ENCODE peak calls at places on chromosome 22, in four cellular contexts. M is transverse colon, L is heart left ventricle, S is endothelial cell of umbilical vein. A is an unnamed sample.

GRCh38 chr22:48081281-48081680 is 1318.8 kb downstream of the TBC1D22A start:
- DNase-seq in M (no peak), L (no peak), S (no peak), A (no peak)

GRCh38 chr22:37381489-37381888 is 45.8 kb downstream of the ELFN2 start:
- DNase-seq in M (no peak), L (no peak), S (no peak), A (no peak)

GRCh38 chr22:26474687-26475086 is 8.9 kb downstream of the HPS4 start:
- DNase-seq in M (no peak), L (no peak), S (peak), A (no peak)

GRCh38 chr22:37782340-37783168 is 25.2 kb upstream of the GCAT start:
- DNase-seq in M (no peak), L (no peak), S (peak), A (no peak)

GRCh38 chr22:35192121-35192918 is 65.0 kb upstream of the HMGXB4 start:
- DNase-seq in M (no peak), L (no peak), S (no peak), A (no peak)

GRCh38 chr22:20567993-20568417 is 60.6 kb downstream of the MED15 start:
- DNase-seq in M (no peak), L (no peak), S (no peak), A (no peak)

GRCh38 chr22:49712195-49712791 is 115.4 kb downstream of the BRD1 start:
- DNase-seq in M (no peak), L (no peak), S (no peak), A (no peak)

GRCh38 chr22:19628038-19628776 is 86.1 kb upstream of the SEPTIN5 start:
- DNase-seq in M (no peak), L (no peak), S (no peak), A (no peak)

GRCh38 chr22:21624120-21624879 is 5.5 kb downstream of the YDJC start:
- DNase-seq in M (peak), L (no peak), S (no peak), A (peak)

GRCh38 chr22:49966716-49967332 is 6.3 kb downstream of the PIM3 start:
- DNase-seq in M (peak), L (peak), S (peak), A (no peak)

GRCh38 chr22:19691721-19692341 is 22.5 kb upstream of the SEPTIN5 start:
- DNase-seq in M (no peak), L (no peak), S (peak), A (no peak)

GRCh38 chr22:50445071-50445879 is 29.6 kb downstream of the SBF1 start:
- DNase-seq in M (no peak), L (no peak), S (no peak), A (no peak)

GRCh38 chr22:26172389-26172990 is 3.2 kb downstream of the SEZ6L start:
- DNase-seq in M (peak), L (no peak), S (peak), A (no peak)

GRCh38 chr22:50252081-50253045 is 1.3 kb upstream of the HDAC10 start:
- DNase-seq in M (peak), L (peak), S (peak), A (peak)

GRCh38 chr22:49417326-49417725 is 410.3 kb downstream of the BRD1 start:
- DNase-seq in M (no peak), L (no peak), S (no peak), A (no peak)

GRCh38 chr22:49968313-49968830 is 7.8 kb downstream of the PIM3 start:
- DNase-seq in M (no peak), L (peak), S (no peak), A (no peak)

GRCh38 chr22:36052505-36052941 is 23.9 kb upstream of the RBFOX2 start:
- DNase-seq in M (no peak), L (no peak), S (no peak), A (peak)

GRCh38 chr22:20956258-20957117 is 10.6 kb upstream of the AIFM3 start:
- DNase-seq in M (peak), L (no peak), S (no peak), A (no peak)

GRCh38 chr22:49727191-49727880 is 100.3 kb downstream of the BRD1 start:
- DNase-seq in M (no peak), L (no peak), S (no peak), A (no peak)

GRCh38 chr22:20548806-20549205 is 41.4 kb downstream of the MED15 start:
- DNase-seq in M (no peak), L (no peak), S (no peak), A (no peak)

GRCh38 chr22:26428515-26429457 is at the start of gene ASPHD2:
- DNase-seq in M (peak), L (peak), S (peak), A (peak)

GRCh38 chr22:18064636-18065035 is 13.2 kb upstream of the PEX26 start:
- DNase-seq in M (no peak), L (no peak), S (no peak), A (no peak)

GRCh38 chr22:30265851-30266444 is 703 bp downstream of the OSM start:
- DNase-seq in M (peak), L (no peak), S (no peak), A (no peak)

GRCh38 chr22:34113381-34113780 is 193.1 kb upstream of the LARGE1 start:
- DNase-seq in M (no peak), L (no peak), S (no peak), A (no peak)

GRCh38 chr22:37431366-37431765 is 4.1 kb upstream of the ELFN2 start:
- DNase-seq in M (no peak), L (no peak), S (peak), A (no peak)

GRCh38 chr22:37802310-37803194 is 5.2 kb upstream of the GCAT start:
- DNase-seq in M (peak), L (peak), S (peak), A (no peak)

GRCh38 chr22:20022231-20023069 is 1.5 kb downstream of the TANGO2 start:
- DNase-seq in M (no peak), L (no peak), S (no peak), A (no peak)

GRCh38 chr22:31122532-31123291 is at the start of gene INPP5J:
- DNase-seq in M (peak), L (peak), S (no peak), A (peak)

GRCh38 chr22:50302041-50302541 is 5.4 kb downstream of the PLXNB2 start:
- DNase-seq in M (peak), L (peak), S (no peak), A (no peak)

GRCh38 chr22:17140826-17141771 is 18.0 kb downstream of the HDHD5 start:
- DNase-seq in M (no peak), L (no peak), S (no peak), A (no peak)

GRCh38 chr22:37379085-37379484 is 48.2 kb downstream of the ELFN2 start:
- DNase-seq in M (no peak), L (no peak), S (no peak), A (no peak)

GRCh38 chr22:17853066-17853465 is 78.8 kb upstream of the BID start:
- DNase-seq in M (no peak), L (peak), S (no peak), A (no peak)

GRCh38 chr22:36156515-36157419 is 3.8 kb downstream of the APOL3 start:
- DNase-seq in M (peak), L (peak), S (peak), A (peak)

DNA sequence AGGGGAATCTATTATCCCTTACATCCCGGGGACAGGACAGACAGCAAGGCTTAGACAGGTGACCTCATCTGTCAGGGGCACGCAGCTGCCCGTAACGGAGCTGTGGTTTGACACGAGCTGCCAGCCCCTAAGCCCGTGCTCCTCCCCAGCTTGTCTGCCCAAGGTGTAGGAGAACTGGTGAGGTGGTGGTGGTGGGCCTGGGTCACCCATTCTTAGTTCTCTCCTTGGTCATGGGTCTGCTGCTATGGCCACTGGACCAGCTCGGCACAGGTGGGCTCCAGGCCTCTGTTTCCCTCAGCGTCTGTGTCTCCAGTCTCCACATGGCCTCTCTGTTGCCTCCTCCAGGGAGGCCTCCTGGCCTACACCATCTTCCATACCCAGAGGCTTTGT is 5.4 kb downstream of the PARVG start:
- DNase-seq in M (no peak), L (no peak), S (no peak), A (no peak)
- TF ChIP-seq POLR2A in M (no peak), L (no peak), S (no peak), A (no peak)

DNA sequence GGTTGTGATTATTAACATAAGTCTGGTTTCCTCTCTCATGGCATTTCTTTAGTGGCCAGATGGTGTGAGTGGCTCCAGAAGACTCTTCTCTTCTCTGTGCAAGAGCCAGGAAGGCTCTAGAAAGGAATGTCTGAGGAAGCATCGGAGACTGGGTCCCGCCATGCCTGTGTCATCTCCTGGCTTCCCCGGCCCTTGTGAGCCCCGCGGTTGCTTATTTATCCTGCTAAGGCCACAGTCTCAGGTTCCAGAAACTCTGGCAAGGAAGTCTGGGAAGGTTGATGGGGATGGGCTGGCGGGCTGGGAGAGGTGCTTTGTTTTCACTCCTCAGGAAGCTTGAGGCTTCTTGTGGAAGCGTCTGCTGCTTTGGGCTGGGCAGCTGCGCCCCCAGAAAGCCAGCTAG is 18.9 kb downstream of the BCR start:
- DNase-seq in M (no peak), L (no peak), S (peak), A (no peak)
- H3K27ac ChIP-seq in M (no peak), L (no peak), S (peak), A (no peak)

GRCh38 chr22:27668828-27669797 is 132.4 kb downstream of the MN1 start:
- DNase-seq in M (peak), L (peak), S (peak), A (no peak)
- TF ChIP-seq POLR2A in M (no peak), L (no peak), S (no peak), A (no peak)

GRCh38 chr22:46640293-46640692 is 20.1 kb downstream of the GRAMD4 start:
- DNase-seq in M (no peak), L (no peak), S (no peak), A (no peak)
- H3K27ac ChIP-seq in M (peak), L (no peak), S (no peak), A (no peak)

GRCh38 chr22:32822188-32822877 is 20.8 kb downstream of the TIMP3 start:
- DNase-seq in M (no peak), L (no peak), S (no peak), A (no peak)

GRCh38 chr22:32820131-32820882 is 18.8 kb downstream of the TIMP3 start:
- DNase-seq in M (no peak), L (no peak), S (no peak), A (no peak)

GRCh38 chr22:32824531-32825315 is 23.2 kb downstream of the TIMP3 start:
- DNase-seq in M (no peak), L (no peak), S (no peak), A (no peak)

GRCh38 chr22:32826537-32826936 is 25.0 kb downstream of the TIMP3 start:
- DNase-seq in M (no peak), L (no peak), S (no peak), A (no peak)

DNA sequence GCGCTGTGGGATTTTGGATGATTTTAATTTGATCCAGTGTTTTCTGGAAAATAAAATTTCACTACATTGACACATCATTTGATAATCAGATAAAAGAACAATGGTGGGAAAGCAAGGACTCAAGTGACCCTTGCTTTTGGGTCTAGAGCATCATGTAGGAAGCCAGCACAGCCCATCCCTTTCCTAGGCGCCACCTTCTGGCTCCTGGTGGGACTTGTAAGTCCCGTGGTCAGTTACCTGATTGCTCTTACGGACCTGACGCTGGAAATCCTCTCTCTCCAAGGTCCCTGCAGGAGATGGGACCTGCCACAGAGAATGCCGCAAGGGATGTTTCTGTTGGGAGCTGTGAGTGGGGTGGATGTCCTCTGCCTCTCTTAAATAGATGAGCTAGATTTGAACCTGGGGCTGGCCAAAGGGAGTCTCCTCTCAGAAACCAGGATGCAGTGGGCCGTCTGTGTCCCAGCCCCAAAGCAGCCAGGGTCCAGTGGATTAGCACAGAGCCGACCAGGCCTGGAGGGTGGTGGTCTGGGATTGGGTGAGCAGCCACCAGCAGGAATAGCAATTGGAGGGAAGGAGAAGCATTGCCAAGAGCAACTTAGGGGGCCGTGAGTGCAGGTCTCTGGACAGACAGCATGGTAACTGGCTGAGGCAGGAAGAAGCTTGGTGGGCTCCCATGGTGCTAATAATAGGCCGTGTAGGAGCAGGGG is 21.7 kb downstream of the TIMP3 start:
- DNase-seq in M (peak), L (no peak), S (no peak), A (no peak)
- TF ChIP-seq POLR2A in M (no peak), L (no peak), S (no peak), A (no peak)

GRCh38 chr22:42385691-42386090 is 46.5 kb downstream of the NFAM1 start:
- DNase-seq in M (no peak), L (no peak), S (no peak), A (no peak)
- H3K27ac ChIP-seq in M (no peak), L (no peak), S (no peak), A (no peak)

GRCh38 chr22:41285441-41285819 is 557 bp downstream of the RANGAP1 start:
- DNase-seq in M (peak), L (peak), S (peak), A (peak)
- TF ChIP-seq POLR2A in M (no peak), L (no peak), S (peak), A (peak)

DNA sequence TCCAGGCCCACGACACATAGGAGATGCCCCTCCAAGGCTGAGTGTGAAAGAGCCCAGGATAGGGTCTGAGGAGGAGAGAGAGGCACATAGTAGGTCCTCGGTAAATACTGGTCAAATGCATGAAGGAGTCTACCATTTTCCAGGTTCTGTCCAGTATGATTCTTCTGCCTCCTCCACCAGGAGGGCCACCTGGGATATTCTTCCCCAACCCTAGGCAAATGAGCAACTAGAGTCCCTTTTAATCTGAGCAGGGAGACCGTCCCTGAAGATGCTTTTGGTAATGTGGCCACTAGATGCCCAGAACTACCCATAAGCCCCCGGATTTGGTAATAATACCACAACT is 6.7 kb downstream of the PDGFB start:
- DNase-seq in M (no peak), L (no peak), S (no peak), A (no peak)
- H3K27ac ChIP-seq in M (peak), L (peak), S (no peak), A (peak)

DNA sequence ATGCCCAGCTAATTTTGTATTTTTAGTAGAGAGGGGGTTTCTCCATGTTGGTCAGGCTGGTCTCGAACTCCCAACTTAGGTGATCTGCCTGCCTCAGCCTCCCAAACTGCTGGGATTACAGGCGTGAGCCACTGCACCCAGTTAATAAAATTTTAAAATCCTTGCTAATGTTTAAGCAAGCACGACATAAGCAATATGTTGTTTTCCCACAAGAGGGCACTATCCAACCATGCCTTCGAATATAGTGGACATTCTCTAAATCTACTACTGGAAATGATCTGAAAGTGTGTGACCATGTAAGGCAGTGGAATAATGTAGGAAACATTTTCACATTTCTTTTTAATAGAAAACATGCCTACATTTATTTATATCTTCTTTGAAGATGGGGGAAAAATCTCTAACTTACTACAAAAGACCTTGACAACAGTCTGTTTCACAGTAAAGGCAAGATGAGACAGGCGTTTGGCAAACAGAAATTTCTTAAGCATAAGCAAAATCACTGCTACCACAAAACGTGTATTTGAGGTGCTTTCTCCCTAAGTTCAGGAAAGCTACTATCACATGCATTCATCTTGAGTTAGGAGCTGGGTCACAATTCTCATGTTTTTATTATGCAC is 38.2 kb downstream of the PITPNB start:
- DNase-seq in M (no peak), L (no peak), S (peak), A (peak)
- TF ChIP-seq POLR2A in M (no peak), L (no peak), S (no peak), A (no peak)

GRCh38 chr22:23896523-23897186 is 2.5 kb downstream of the MIF start:
- DNase-seq in M (no peak), L (no peak), S (no peak), A (no peak)
- H3K27ac ChIP-seq in M (no peak), L (no peak), S (no peak), A (no peak)